ENCODE peak calls at places on chromosome 2, in four cellular contexts. O is pancreas, Y is PC-3, E is epithelial cell of esophagus. P is an unnamed sample.

GRCh38 chr2:10192392-10192791 is 69.9 kb downstream of the RRM2 start:
- DNase-seq in E (no peak), O (no peak), Y (no peak), P (no peak)

GRCh38 chr2:36441816-36442215 is 86.2 kb downstream of the CRIM1 start:
- DNase-seq in O (no peak), Y (peak), E (no peak), P (no peak)

GRCh38 chr2:54041135-54041534 is 70.3 kb upstream of the PSME4 start:
- DNase-seq in Y (peak), E (peak), O (no peak), P (no peak)

GRCh38 chr2:8841962-8842361 is 4.5 kb upstream of the KIDINS220 start:
- DNase-seq in Y (no peak), E (no peak), O (no peak), P (no peak)

GRCh38 chr2:67516899-67517530 is 119.9 kb downstream of the ETAA1 start:
- DNase-seq in O (no peak), Y (no peak), E (peak), P (no peak)

GRCh38 chr2:119730598-119731278 is 29.0 kb upstream of the PTPN4 start:
- DNase-seq in E (peak), Y (no peak), O (no peak), P (no peak)

GRCh38 chr2:67997528-67998267 is 65.1 kb downstream of the C1D start:
- DNase-seq in O (no peak), Y (peak), E (peak), P (no peak)

GRCh38 chr2:100962366-100963025 is 39.6 kb upstream of the RPL31 start:
- DNase-seq in E (no peak), O (no peak), Y (no peak), P (no peak)

GRCh38 chr2:85761512-85761944 is 7.7 kb downstream of the ATOH8 start:
- DNase-seq in Y (no peak), O (peak), E (no peak), P (no peak)

GRCh38 chr2:67130526-67131309 is 266.4 kb upstream of the ETAA1 start:
- DNase-seq in O (no peak), Y (peak), E (no peak), P (no peak)

GRCh38 chr2:73561422-73561821 is 80.8 kb downstream of the NAT8 start:
- DNase-seq in Y (no peak), O (no peak), E (peak), P (no peak)

GRCh38 chr2:217071416-217071815 is 211.6 kb upstream of the TNP1 start:
- DNase-seq in E (no peak), O (no peak), Y (no peak), P (no peak)

GRCh38 chr2:178194600-178195389 is 483 bp downstream of the OSBPL6 start:
- DNase-seq in E (peak), Y (peak), O (peak), P (peak)

GRCh38 chr2:3377612-3378432 is at the start of gene EIPR1:
- DNase-seq in E (peak), Y (peak), O (peak), P (peak)
- H3K4me3 ChIP-seq in E (peak), Y (peak), O (peak), P (peak)

DNA sequence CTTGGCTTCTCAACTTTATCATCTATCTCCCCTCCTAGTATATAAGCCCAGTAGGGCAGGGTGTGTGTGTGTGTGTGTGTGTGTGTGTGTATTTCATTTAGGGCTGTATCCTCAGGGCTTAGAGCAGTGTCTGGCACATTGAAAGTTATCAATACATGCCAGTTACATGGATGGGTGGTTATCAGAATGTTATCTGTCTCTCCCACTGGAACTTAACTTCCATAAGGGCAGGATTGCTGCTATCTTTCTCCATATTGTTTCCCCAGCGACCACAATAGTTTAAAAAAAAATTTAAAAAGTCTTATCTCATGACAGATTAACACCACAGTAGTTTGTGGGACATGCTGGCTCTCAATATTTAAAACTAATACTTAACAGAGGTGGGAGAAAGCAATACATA is 488.9 kb downstream of the PLCL1 start:
- DNase-seq in O (no peak), Y (no peak), E (no peak), P (no peak)
- H3K4me3 ChIP-seq in O (no peak), Y (no peak), E (no peak), P (no peak)

DNA sequence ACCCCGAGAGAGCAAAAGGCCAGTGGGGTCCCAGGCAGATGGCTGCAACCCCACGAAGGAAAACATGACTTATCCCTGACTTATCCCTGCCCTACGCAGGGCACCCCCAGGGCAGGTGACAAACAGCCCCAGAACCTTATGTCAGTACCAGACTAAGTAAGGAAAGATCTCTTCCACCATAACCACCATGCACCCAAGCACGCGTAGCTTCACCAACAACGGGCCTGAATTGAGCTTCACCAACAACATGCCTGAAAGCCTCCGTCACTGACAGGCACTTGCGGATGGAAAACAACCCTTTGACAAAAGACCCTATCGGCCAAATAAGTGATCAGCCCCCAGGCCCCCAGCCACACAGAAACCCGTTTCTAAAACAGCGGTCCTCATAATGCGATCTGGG is 34.1 kb downstream of the HDAC4 start:
- DNase-seq in O (no peak), E (no peak), Y (no peak), P (no peak)
- H3K4me3 ChIP-seq in O (no peak), E (no peak), Y (no peak), P (no peak)

DNA sequence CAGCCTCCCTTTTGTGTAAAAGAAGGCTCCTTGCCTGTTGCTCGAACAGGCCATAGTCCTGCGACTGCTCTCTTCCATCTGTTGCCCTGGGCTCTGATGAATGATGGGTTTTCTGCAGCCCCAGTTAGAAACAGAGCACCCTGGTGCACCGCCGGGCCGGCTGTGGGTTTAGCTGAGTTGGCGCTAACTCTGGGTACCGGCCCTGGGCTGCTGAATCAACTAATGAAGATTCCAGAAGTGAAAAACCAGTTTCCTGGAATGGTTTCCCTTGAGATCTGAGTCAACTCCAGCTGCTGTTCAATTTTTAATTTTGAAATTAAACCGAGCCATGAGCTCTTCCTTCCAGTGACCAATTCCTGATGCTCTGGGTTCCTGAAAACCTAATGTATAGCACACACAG is 5.7 kb downstream of the COL6A3 start:
- DNase-seq in O (no peak), Y (no peak), E (no peak), P (no peak)
- H3K4me3 ChIP-seq in O (no peak), Y (no peak), E (no peak), P (no peak)

GRCh38 chr2:27263287-27264252 is 723 bp upstream of the SLC30A3 start:
- DNase-seq in Y (no peak), O (no peak), E (no peak), P (no peak)

GRCh38 chr2:27264253-27264752 is 1.5 kb upstream of the SLC30A3 start:
- DNase-seq in E (no peak), Y (no peak), O (no peak), P (no peak)

GRCh38 chr2:27262379-27263286 is at the start of gene SLC30A3:
- DNase-seq in E (peak), Y (no peak), O (peak), P (peak)

GRCh38 chr2:27265536-27265870 is 2.7 kb upstream of the SLC30A3 start:
- DNase-seq in E (no peak), O (no peak), Y (no peak), P (no peak)

GRCh38 chr2:27264753-27265535 is 2.1 kb upstream of the SLC30A3 start:
- DNase-seq in O (peak), Y (peak), E (peak), P (peak)
- H3K4me3 ChIP-seq in O (no peak), Y (peak), E (no peak), P (peak)

DNA sequence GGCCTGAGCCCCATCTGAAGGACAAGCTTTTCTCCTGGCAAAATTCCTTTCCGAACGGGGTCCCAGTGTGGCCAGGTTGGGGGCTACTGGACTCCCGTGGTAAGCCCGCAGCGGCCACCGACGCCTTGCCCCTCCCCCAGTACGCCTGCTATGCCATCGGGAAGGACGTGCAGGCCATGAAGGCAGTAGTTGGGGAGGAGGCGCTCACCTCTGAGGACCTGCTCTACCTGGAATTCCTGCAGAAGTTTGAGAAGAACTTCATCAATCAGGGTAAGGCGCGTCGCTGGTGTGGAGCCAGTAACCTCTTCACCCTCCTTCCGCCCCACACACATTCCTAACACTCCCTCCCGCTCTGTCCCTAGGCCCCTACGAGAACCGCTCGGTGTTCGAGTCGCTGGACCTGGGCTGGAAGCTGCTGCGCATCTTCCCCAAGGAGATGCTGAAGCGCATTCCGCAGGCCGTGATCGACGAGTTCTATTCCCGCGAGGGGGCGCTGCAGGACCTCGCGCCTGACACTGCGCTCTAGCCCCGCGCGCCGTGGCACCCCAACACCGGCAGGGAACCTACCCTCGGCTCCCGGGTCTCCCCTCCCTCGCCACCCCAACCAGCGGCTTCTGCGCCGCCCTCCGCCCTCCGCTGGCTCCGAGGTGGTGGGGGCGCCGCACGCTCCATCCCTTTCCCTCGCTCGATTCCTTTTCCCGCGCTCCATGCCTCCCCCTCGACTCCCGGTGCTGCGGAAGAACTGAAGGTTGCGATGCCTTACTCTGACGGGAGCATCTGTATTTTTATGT is 13.6 kb upstream of the ANKRD53 start:
- DNase-seq in E (peak), O (peak), Y (no peak), P (no peak)
- H3K4me3 ChIP-seq in E (peak), O (no peak), Y (no peak), P (no peak)

GRCh38 chr2:136127356-136127755 is 9.4 kb upstream of the CXCR4 start:
- DNase-seq in E (no peak), O (no peak), Y (no peak), P (no peak)
- H3K4me3 ChIP-seq in E (no peak), O (no peak), Y (no peak), P (no peak)